ENCODE peak calls at places on chromosomes 16 and 17, in nine cellular contexts. H is heart right ventricle, P is AG04450, E is ovary, X is pancreas, O is right atrium auricular region, F is H1, A is colonic mucosa, J is tibial nerve. G is an unnamed sample.

GRCh38 chr16:69057400-69058378 is 47.8 kb upstream of the HAS3 start:
- DNase-seq in H (no peak), P (no peak), E (no peak), X (peak; percentile 54), O (no peak), F (no peak), A (no peak), J (no peak), G (peak; percentile 94)

GRCh38 chr17:249236-249993 is 68.0 kb upstream of the DOC2B start:
- DNase-seq in H (no peak), P (no peak), E (no peak), X (no peak), O (no peak), F (no peak), A (no peak), J (no peak), G (no peak)

GRCh38 chr17:35069311-35069710 is 5.8 kb upstream of the RFFL start:
- DNase-seq in H (no peak), P (no peak), E (no peak), X (no peak), O (no peak), F (no peak), A (no peak), J (no peak), G (peak; percentile 52)

GRCh38 chr17:67625971-67626370 is 91.8 kb upstream of the NOL11 start:
- DNase-seq in H (no peak), P (no peak), E (no peak), X (no peak), O (no peak), F (no peak), A (no peak), J (no peak), G (no peak)

GRCh38 chr17:40422990-40423611 is 5.4 kb upstream of the TOP2A start:
- DNase-seq in H (no peak), P (no peak), E (no peak), X (no peak), O (no peak), F (no peak), A (no peak), J (no peak), G (no peak)

GRCh38 chr16:27781981-27782880 is 232.3 kb downstream of the KATNIP start:
- DNase-seq in H (no peak), P (no peak), E (no peak), X (no peak), O (no peak), F (no peak), A (no peak), J (no peak), G (no peak)

GRCh38 chr16:84232969-84233368 is 6.8 kb downstream of the KCNG4 start:
- DNase-seq in H (no peak), P (no peak), E (no peak), X (no peak), O (no peak), F (no peak), A (no peak), J (no peak), G (no peak)

GRCh38 chr16:89564476-89565255 is 4.2 kb downstream of the RPL13 start:
- DNase-seq in H (no peak), P (no peak), E (no peak), X (no peak), O (no peak), F (no peak), A (peak; percentile 45), J (no peak), G (peak; percentile 3)

GRCh38 chr16:80150978-80151705 is 389.7 kb upstream of the DYNLRB2 start:
- DNase-seq in H (no peak), P (no peak), E (no peak), X (no peak), O (no peak), F (no peak), A (no peak), J (no peak), G (no peak)

GRCh38 chr16:79437764-79438728 is 162.5 kb downstream of the MAF start:
- DNase-seq in H (peak; percentile 48), P (no peak), E (peak; percentile 44), X (peak; percentile 13), O (peak; percentile 70), F (no peak), A (no peak), J (no peak), G (peak; percentile 1)

GRCh38 chr17:37490638-37491614 is 1.2 kb downstream of the DUSP14 start:
- DNase-seq in H (no peak), P (no peak), E (peak; percentile 55), X (peak; percentile 51), O (peak; percentile 77), F (no peak), A (peak; percentile 29), J (peak; percentile 41), G (peak; percentile 83)

GRCh38 chr17:2176484-2177175 is 121.7 kb downstream of the HIC1 start:
- DNase-seq in H (peak; percentile 33), P (no peak), E (no peak), X (no peak), O (no peak), F (no peak), A (no peak), J (no peak), G (no peak)

GRCh38 chr17:45852535-45853297 is 8.0 kb downstream of the SPPL2C start:
- DNase-seq in H (no peak), P (peak; percentile 23), E (peak; percentile 37), X (peak; percentile 65), O (peak; percentile 63), F (peak; percentile 13), A (peak; percentile 67), J (peak; percentile 85), G (peak; percentile 41)

GRCh38 chr16:70646260-70647241 is at the start of gene IL34:
- DNase-seq in H (no peak), P (no peak), E (peak; percentile 24), X (no peak), O (no peak), F (no peak), A (no peak), J (no peak), G (no peak)

GRCh38 chr17:60139438-60140285 is 10.1 kb upstream of the CA4 start:
- DNase-seq in H (peak; percentile 81), P (peak; percentile 30), E (peak; percentile 51), X (peak; percentile 77), O (peak; percentile 70), F (no peak), A (peak; percentile 77), J (peak; percentile 49), G (peak; percentile 34)

GRCh38 chr17:60141111-60142018 is 8.4 kb upstream of the CA4 start:
- DNase-seq in H (no peak), P (no peak), E (no peak), X (peak; percentile 83), O (no peak), F (no peak), A (no peak), J (no peak), G (peak; percentile 13)

GRCh38 chr17:60137731-60138130 is 12.0 kb upstream of the CA4 start:
- DNase-seq in H (no peak), P (no peak), E (no peak), X (no peak), O (no peak), F (no peak), A (no peak), J (no peak), G (no peak)

GRCh38 chr17:60135951-60136666 is 13.7 kb upstream of the CA4 start:
- DNase-seq in H (no peak), P (no peak), E (no peak), X (peak; percentile 6), O (no peak), F (no peak), A (no peak), J (no peak), G (no peak)

GRCh38 chr17:60138769-60139437 is 10.9 kb upstream of the CA4 start:
- DNase-seq in H (no peak), P (no peak), E (no peak), X (no peak), O (no peak), F (no peak), A (no peak), J (no peak), G (no peak)
- H3K27me3 ChIP-seq in H (peaks cover 37% of the 10 kb centered on the region), P (peaks cover 36% of the 10 kb centered on the region), E (no peaks in the 10 kb centered on the region), X (no peaks in the 10 kb centered on the region), O (peaks cover 27% of the 10 kb centered on the region), F (peaks cover 75% of the 10 kb centered on the region), A (peaks cover 32% of the 10 kb centered on the region), J (peaks cover 53% of the 10 kb centered on the region), G (peaks cover 33% of the 10 kb centered on the region)

GRCh38 chr17:11304568-11304967 is 63.6 kb downstream of the SHISA6 start:
- DNase-seq in H (peak; percentile 41), P (no peak), E (no peak), X (no peak), O (no peak), F (no peak), A (no peak), J (no peak), G (no peak)

GRCh38 chr17:11308550-11308949 is 67.5 kb downstream of the SHISA6 start:
- DNase-seq in H (no peak), P (no peak), E (no peak), X (no peak), O (no peak), F (no peak), A (no peak), J (no peak), G (no peak)

GRCh38 chr17:11305524-11305923 is 64.5 kb downstream of the SHISA6 start:
- DNase-seq in H (no peak), P (no peak), E (no peak), X (no peak), O (no peak), F (no peak), A (no peak), J (no peak), G (no peak)

GRCh38 chr17:11309033-11309432 is 68.0 kb downstream of the SHISA6 start:
- DNase-seq in H (no peak), P (no peak), E (no peak), X (no peak), O (no peak), F (no peak), A (no peak), J (no peak), G (no peak)

GRCh38 chr17:11309850-11310249 is 68.8 kb downstream of the SHISA6 start:
- DNase-seq in H (no peak), P (no peak), E (no peak), X (no peak), O (no peak), F (no peak), A (no peak), J (no peak), G (no peak)
- H3K4me3 ChIP-seq in H (no peak overlapping the region), P (no peak overlapping the region), E (no peak overlapping the region), X (no peak overlapping the region), O (no peak overlapping the region), F (no peak overlapping the region), A (no peak overlapping the region), J (no peak overlapping the region), G (no peak overlapping the region)

DNA sequence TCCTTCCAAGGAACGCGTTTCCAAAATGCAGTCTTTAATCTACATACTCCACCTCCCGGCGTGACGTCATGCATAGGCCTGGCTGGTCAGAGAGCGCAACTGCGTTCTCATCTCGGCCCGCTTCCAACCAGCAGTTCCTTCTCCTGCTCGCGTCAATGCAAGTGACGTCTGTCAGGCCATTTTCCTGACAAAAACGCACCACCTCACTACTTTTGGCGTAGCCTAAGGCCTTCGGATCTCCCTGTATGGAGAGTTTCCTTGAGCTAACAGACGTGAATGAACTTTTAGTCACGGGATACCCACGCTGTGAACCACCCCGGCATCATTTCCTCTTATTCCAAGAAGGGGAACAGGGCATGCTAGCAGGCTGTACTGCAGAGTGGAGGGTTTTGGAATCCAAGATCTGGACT is 25.0 kb downstream of the TEX14 start:
- DNase-seq in H (peak; percentile 66), P (no peak), E (peak; percentile 51), X (peak; percentile 69), O (peak; percentile 84), F (no peak), A (peak; percentile 77), J (peak; percentile 63), G (peak; percentile 87)
- TF ChIP-seq CTCF in H (no peak), P (no peak), E (no peak), X (no peak), O (no peak), F (no peak), A (no peak), J (no peak), G (no peak)

GRCh38 chr17:79043191-79043930 is 19.4 kb downstream of the C1QTNF1 start:
- DNase-seq in H (no peak), P (no peak), E (no peak), X (no peak), O (no peak), F (no peak), A (no peak), J (no peak), G (no peak)
- H3K27me3 ChIP-seq in H (no peaks in the 10 kb centered on the region), P (no peaks in the 10 kb centered on the region), E (no peaks in the 10 kb centered on the region), X (no peaks in the 10 kb centered on the region), O (no peaks in the 10 kb centered on the region), F (no peaks in the 10 kb centered on the region), A (no peaks in the 10 kb centered on the region), J (no peaks in the 10 kb centered on the region), G (no peaks in the 10 kb centered on the region)

G was measured in bronchial epithelial cell.